ENCODE peak calls at places on chromosomes 11 and 22, in nine cellular contexts. One of them, this sample, is unnamed.

GRCh38 chr22:49838771-49839717 is 11.4 kb upstream of the BRD1 start:
- DNase-seq in fibroblast of lung: peak; percentile 72
- DNase-seq in uterus: no peak
- DNase-seq in stomach: no peak
- DNase-seq in IMR-90: peak; percentile 33
- DNase-seq in Caco-2: no peak
- DNase-seq in GM23338: peak; percentile 77
- DNase-seq in breast epithelium: no peak
- DNase-seq in spleen: peak; percentile 89
- DNase-seq in this sample: no peak

GRCh38 chr11:5293028-5293427 is 8.7 kb downstream of the OR51B4 start:
- DNase-seq in fibroblast of lung: peak; percentile 9
- DNase-seq in uterus: no peak
- DNase-seq in stomach: no peak
- DNase-seq in IMR-90: peak; percentile 28
- DNase-seq in Caco-2: no peak
- DNase-seq in GM23338: no peak
- DNase-seq in breast epithelium: no peak
- DNase-seq in spleen: no peak
- DNase-seq in this sample: no peak

GRCh38 chr11:120139316-120140069 is 1.6 kb upstream of the TRIM29 start:
- DNase-seq in fibroblast of lung: no peak
- DNase-seq in uterus: no peak
- DNase-seq in stomach: peak; percentile 19
- DNase-seq in IMR-90: no peak
- DNase-seq in Caco-2: no peak
- DNase-seq in GM23338: no peak
- DNase-seq in breast epithelium: no peak
- DNase-seq in spleen: no peak
- DNase-seq in this sample: no peak

GRCh38 chr11:37177721-37178120 is 579.7 kb upstream of the RAG2 start:
- DNase-seq in fibroblast of lung: no peak
- DNase-seq in uterus: no peak
- DNase-seq in stomach: no peak
- DNase-seq in IMR-90: no peak
- DNase-seq in Caco-2: no peak
- DNase-seq in GM23338: no peak
- DNase-seq in breast epithelium: no peak
- DNase-seq in spleen: no peak
- DNase-seq in this sample: no peak

GRCh38 chr22:37566903-37567798 is 6.9 kb downstream of the CDC42EP1 start:
- DNase-seq in fibroblast of lung: peak; percentile 63
- DNase-seq in uterus: peak; percentile 85
- DNase-seq in stomach: peak; percentile 96
- DNase-seq in IMR-90: peak; percentile 46
- DNase-seq in Caco-2: peak; percentile 79
- DNase-seq in GM23338: peak; percentile 93
- DNase-seq in breast epithelium: peak; percentile 90
- DNase-seq in spleen: peak; percentile 98
- DNase-seq in this sample: peak; percentile 76

GRCh38 chr22:43862074-43862881 is at the start of gene SULT4A1:
- DNase-seq in fibroblast of lung: peak; percentile 36
- DNase-seq in uterus: no peak
- DNase-seq in stomach: no peak
- DNase-seq in IMR-90: peak; percentile 54
- DNase-seq in Caco-2: peak; percentile 21
- DNase-seq in GM23338: peak; percentile 78
- DNase-seq in breast epithelium: peak; percentile 49
- DNase-seq in spleen: peak; percentile 52
- DNase-seq in this sample: no peak

GRCh38 chr11:117928818-117929567 is at the start of gene TMPRSS13:
- DNase-seq in fibroblast of lung: no peak
- DNase-seq in uterus: no peak
- DNase-seq in stomach: no peak
- DNase-seq in IMR-90: no peak
- DNase-seq in Caco-2: peak; percentile 92
- DNase-seq in GM23338: peak; percentile 55
- DNase-seq in breast epithelium: peak; percentile 80
- DNase-seq in spleen: no peak
- DNase-seq in this sample: no peak

GRCh38 chr11:64760759-64761417 is 1.1 kb upstream of the PYGM start:
- DNase-seq in fibroblast of lung: no peak
- DNase-seq in uterus: no peak
- DNase-seq in stomach: no peak
- DNase-seq in IMR-90: no peak
- DNase-seq in Caco-2: peak; percentile 23
- DNase-seq in GM23338: no peak
- DNase-seq in breast epithelium: peak; percentile 9
- DNase-seq in spleen: peak; percentile 66
- DNase-seq in this sample: no peak

GRCh38 chr11:64331569-64332371 is 8.2 kb upstream of the CCDC88B start:
- DNase-seq in fibroblast of lung: peak; percentile 83
- DNase-seq in uterus: peak; percentile 60
- DNase-seq in stomach: peak; percentile 92
- DNase-seq in IMR-90: peak; percentile 87
- DNase-seq in Caco-2: peak; percentile 42
- DNase-seq in GM23338: peak; percentile 71
- DNase-seq in breast epithelium: no peak
- DNase-seq in spleen: peak; percentile 92
- DNase-seq in this sample: peak; percentile 74

GRCh38 chr11:13221722-13222121 is 55.9 kb upstream of the BMAL1 start:
- DNase-seq in fibroblast of lung: peak; percentile 44
- DNase-seq in uterus: no peak
- DNase-seq in stomach: no peak
- DNase-seq in IMR-90: no peak
- DNase-seq in Caco-2: no peak
- DNase-seq in GM23338: no peak
- DNase-seq in breast epithelium: no peak
- DNase-seq in spleen: no peak
- DNase-seq in this sample: no peak

GRCh38 chr11:134541951-134542350 is 129.9 kb upstream of the B3GAT1 start:
- DNase-seq in fibroblast of lung: no peak
- DNase-seq in uterus: no peak
- DNase-seq in stomach: no peak
- DNase-seq in IMR-90: no peak
- DNase-seq in Caco-2: no peak
- DNase-seq in GM23338: no peak
- DNase-seq in breast epithelium: no peak
- DNase-seq in spleen: no peak
- DNase-seq in this sample: no peak

GRCh38 chr22:23812378-23812777 is 25.6 kb downstream of the SMARCB1 start:
- DNase-seq in fibroblast of lung: no peak
- DNase-seq in uterus: no peak
- DNase-seq in stomach: no peak
- DNase-seq in IMR-90: no peak
- DNase-seq in Caco-2: no peak
- DNase-seq in GM23338: no peak
- DNase-seq in breast epithelium: no peak
- DNase-seq in spleen: no peak
- DNase-seq in this sample: no peak

GRCh38 chr22:23816552-23816976 is 22.2 kb downstream of the DERL3 start:
- DNase-seq in fibroblast of lung: no peak
- DNase-seq in uterus: no peak
- DNase-seq in stomach: no peak
- DNase-seq in IMR-90: no peak
- DNase-seq in Caco-2: no peak
- DNase-seq in GM23338: no peak
- DNase-seq in breast epithelium: no peak
- DNase-seq in spleen: peak; percentile 37
- DNase-seq in this sample: no peak

GRCh38 chr22:23817146-23817545 is 21.7 kb downstream of the DERL3 start:
- DNase-seq in fibroblast of lung: no peak
- DNase-seq in uterus: no peak
- DNase-seq in stomach: no peak
- DNase-seq in IMR-90: no peak
- DNase-seq in Caco-2: no peak
- DNase-seq in GM23338: no peak
- DNase-seq in breast epithelium: no peak
- DNase-seq in spleen: peak; percentile 37
- DNase-seq in this sample: no peak

GRCh38 chr22:23818541-23818940 is 20.3 kb downstream of the DERL3 start:
- DNase-seq in fibroblast of lung: no peak
- DNase-seq in uterus: no peak
- DNase-seq in stomach: no peak
- DNase-seq in IMR-90: no peak
- DNase-seq in Caco-2: no peak
- DNase-seq in GM23338: no peak
- DNase-seq in breast epithelium: no peak
- DNase-seq in spleen: peak; percentile 33
- DNase-seq in this sample: no peak

DNA sequence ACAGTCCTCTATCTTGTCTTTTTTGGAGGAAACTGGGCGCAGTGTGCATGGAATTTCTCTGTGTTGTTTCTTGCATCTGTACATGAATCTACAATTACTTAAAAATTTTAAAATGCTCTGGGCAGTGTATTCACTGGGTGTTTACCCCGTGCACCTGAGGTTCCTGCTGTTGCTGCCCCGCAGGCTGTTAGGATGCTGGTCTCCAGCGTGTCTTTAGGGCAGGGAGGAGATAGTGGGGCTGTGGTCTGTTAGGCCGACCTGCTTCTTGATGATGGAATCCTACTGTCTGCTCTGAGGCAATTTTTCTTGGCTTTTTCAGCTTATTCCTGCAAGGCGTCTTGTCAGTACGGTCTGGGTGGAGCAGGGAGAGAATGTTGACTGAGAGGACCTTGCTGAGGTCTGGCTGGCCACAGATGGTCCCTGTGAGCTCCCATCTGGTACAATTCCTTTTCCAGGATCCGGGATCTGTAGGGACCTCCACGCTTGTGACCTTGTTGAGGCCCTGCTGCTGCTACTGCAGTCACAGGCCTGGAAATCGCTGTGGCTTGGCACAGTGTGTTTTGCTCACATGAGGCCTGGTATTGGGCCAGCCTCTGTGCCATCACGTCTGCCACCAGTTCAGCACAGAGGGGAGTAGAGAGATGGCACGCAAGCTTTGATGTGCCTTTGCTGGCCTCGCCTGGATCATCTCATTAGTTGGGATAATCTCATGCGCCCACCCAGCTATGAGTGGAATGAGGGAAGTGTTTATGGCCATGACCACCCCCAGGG is 22.8 kb downstream of the DERL3 start:
- DNase-seq in fibroblast of lung: no peak
- DNase-seq in uterus: no peak
- DNase-seq in stomach: no peak
- DNase-seq in IMR-90: no peak
- DNase-seq in Caco-2: no peak
- DNase-seq in GM23338: no peak
- DNase-seq in breast epithelium: no peak
- DNase-seq in spleen: peak; percentile 44
- DNase-seq in this sample: peak; percentile 72
- H3K36me3 ChIP-seq in fibroblast of lung: peaks cover 12% of the 10 kb centered on the region
- H3K36me3 ChIP-seq in uterus: no peaks in the 10 kb centered on the region
- H3K36me3 ChIP-seq in stomach: peaks cover 83% of the 10 kb centered on the region
- H3K36me3 ChIP-seq in IMR-90: peaks cover 43% of the 10 kb centered on the region
- H3K36me3 ChIP-seq in Caco-2: peaks cover 5% of the 10 kb centered on the region
- H3K36me3 ChIP-seq in GM23338: peaks cover 43% of the 10 kb centered on the region
- H3K36me3 ChIP-seq in breast epithelium: peaks cover 7% of the 10 kb centered on the region
- H3K36me3 ChIP-seq in spleen: peaks cover 56% of the 10 kb centered on the region
- H3K36me3 ChIP-seq in this sample: peaks cover 72% of the 10 kb centered on the region

GRCh38 chr11:123544631-123545375 is 109.6 kb downstream of the SCN3B start:
- DNase-seq in fibroblast of lung: no peak
- DNase-seq in uterus: no peak
- DNase-seq in stomach: no peak
- DNase-seq in IMR-90: no peak
- DNase-seq in Caco-2: no peak
- DNase-seq in GM23338: no peak
- DNase-seq in breast epithelium: no peak
- DNase-seq in spleen: no peak
- DNase-seq in this sample: peak; percentile 23
- H3K4me1 ChIP-seq in fibroblast of lung: peaks cover 9% of the 10 kb centered on the region
- H3K4me1 ChIP-seq in uterus: no peaks in the 10 kb centered on the region
- H3K4me1 ChIP-seq in stomach: no peaks in the 10 kb centered on the region
- H3K4me1 ChIP-seq in IMR-90: peaks cover 16% of the 10 kb centered on the region
- H3K4me1 ChIP-seq in Caco-2: no peaks in the 10 kb centered on the region
- H3K4me1 ChIP-seq in GM23338: peaks cover 3% of the 10 kb centered on the region
- H3K4me1 ChIP-seq in breast epithelium: no peaks in the 10 kb centered on the region
- H3K4me1 ChIP-seq in spleen: no peaks in the 10 kb centered on the region
- H3K4me1 ChIP-seq in this sample: peaks cover 27% of the 10 kb centered on the region

GRCh38 chr22:27504360-27504759 is 297.2 kb downstream of the MN1 start:
- DNase-seq in fibroblast of lung: no peak
- DNase-seq in uterus: no peak
- DNase-seq in stomach: no peak
- DNase-seq in IMR-90: no peak
- DNase-seq in Caco-2: no peak
- DNase-seq in GM23338: no peak
- DNase-seq in breast epithelium: no peak
- DNase-seq in spleen: no peak
- DNase-seq in this sample: no peak
- TF ChIP-seq CTCF in fibroblast of lung: no peak
- TF ChIP-seq CTCF in uterus: no peak
- TF ChIP-seq CTCF in stomach: no peak
- TF ChIP-seq CTCF in IMR-90: no peak
- TF ChIP-seq CTCF in Caco-2: no peak
- TF ChIP-seq CTCF in GM23338: no peak
- TF ChIP-seq CTCF in breast epithelium: no peak
- TF ChIP-seq CTCF in spleen: no peak
- TF ChIP-seq CTCF in this sample: no peak

GRCh38 chr11:72971211-72971610 is 157.0 kb downstream of the ATG16L2 start:
- DNase-seq in fibroblast of lung: no peak
- DNase-seq in uterus: no peak
- DNase-seq in stomach: no peak
- DNase-seq in IMR-90: no peak
- DNase-seq in Caco-2: no peak
- DNase-seq in GM23338: no peak
- DNase-seq in breast epithelium: no peak
- DNase-seq in spleen: no peak
- DNase-seq in this sample: no peak

GRCh38 chr11:72970557-72971118 is 156.4 kb downstream of the ATG16L2 start:
- DNase-seq in fibroblast of lung: peak; percentile 40
- DNase-seq in uterus: no peak
- DNase-seq in stomach: no peak
- DNase-seq in IMR-90: peak; percentile 20
- DNase-seq in Caco-2: no peak
- DNase-seq in GM23338: no peak
- DNase-seq in breast epithelium: no peak
- DNase-seq in spleen: no peak
- DNase-seq in this sample: no peak

GRCh38 chr11:72969894-72970335 is 155.7 kb downstream of the ATG16L2 start:
- DNase-seq in fibroblast of lung: peak; percentile 95
- DNase-seq in uterus: no peak
- DNase-seq in stomach: no peak
- DNase-seq in IMR-90: peak; percentile 88
- DNase-seq in Caco-2: no peak
- DNase-seq in GM23338: no peak
- DNase-seq in breast epithelium: no peak
- DNase-seq in spleen: no peak
- DNase-seq in this sample: no peak

GRCh38 chr11:72965672-72966071 is 151.5 kb downstream of the ATG16L2 start:
- DNase-seq in fibroblast of lung: no peak
- DNase-seq in uterus: no peak
- DNase-seq in stomach: no peak
- DNase-seq in IMR-90: peak; percentile 42
- DNase-seq in Caco-2: no peak
- DNase-seq in GM23338: no peak
- DNase-seq in breast epithelium: no peak
- DNase-seq in spleen: no peak
- DNase-seq in this sample: no peak

GRCh38 chr11:72968395-72968794 is 154.2 kb downstream of the ATG16L2 start:
- DNase-seq in fibroblast of lung: no peak
- DNase-seq in uterus: no peak
- DNase-seq in stomach: no peak
- DNase-seq in IMR-90: no peak
- DNase-seq in Caco-2: no peak
- DNase-seq in GM23338: no peak
- DNase-seq in breast epithelium: no peak
- DNase-seq in spleen: no peak
- DNase-seq in this sample: no peak
- H3K36me3 ChIP-seq in fibroblast of lung: no peaks in the 10 kb centered on the region
- H3K36me3 ChIP-seq in uterus: no peaks in the 10 kb centered on the region
- H3K36me3 ChIP-seq in stomach: peaks cover 9% of the 10 kb centered on the region
- H3K36me3 ChIP-seq in IMR-90: no peaks in the 10 kb centered on the region
- H3K36me3 ChIP-seq in Caco-2: no peaks in the 10 kb centered on the region
- H3K36me3 ChIP-seq in GM23338: no peaks in the 10 kb centered on the region
- H3K36me3 ChIP-seq in breast epithelium: no peaks in the 10 kb centered on the region
- H3K36me3 ChIP-seq in spleen: no peaks in the 10 kb centered on the region
- H3K36me3 ChIP-seq in this sample: peaks cover 2% of the 10 kb centered on the region

This sample was measured in left ventricle myocardium inferior.